ENCODE peak calls at places on chromosomes 2 and 18, in five cellular contexts. R is sigmoid colon, C is GM04504, Z is NB4, Y is body of pancreas. H is an unnamed sample.

GRCh38 chr18:39951321-39951720 is 2003.7 kb upstream of the PIK3C3 start:
- DNase-seq in Y (no peak), R (no peak), C (peak), Z (no peak), H (no peak)

GRCh38 chr2:15754703-15755099 is 163.0 kb downstream of the DDX1 start:
- DNase-seq in Y (no peak), R (no peak), C (no peak), Z (no peak), H (peak)

GRCh38 chr2:27885246-27885645 is 4.9 kb downstream of the RBKS start:
- DNase-seq in Y (no peak), Z (no peak), C (no peak), R (no peak), H (no peak)

GRCh38 chr18:66872277-66872676 is 268.4 kb upstream of the CDH19 start:
- DNase-seq in Z (peak), C (no peak), R (no peak), Y (no peak), H (no peak)

GRCh38 chr2:176066645-176067586 is 16.8 kb downstream of the EVX2 start:
- DNase-seq in C (no peak), Y (no peak), Z (no peak), R (no peak), H (no peak)

GRCh38 chr2:119678021-119678656 is 862 bp upstream of the TMEM177 start:
- DNase-seq in Z (no peak), C (no peak), R (no peak), Y (peak), H (peak)

GRCh38 chr2:132757002-132757598 is 87.1 kb upstream of the LYPD1 start:
- DNase-seq in Z (no peak), Y (no peak), R (no peak), C (no peak), H (peak)

GRCh38 chr2:224379210-224379609 is 22.7 kb downstream of the FAM124B start:
- DNase-seq in C (no peak), Y (no peak), Z (no peak), R (no peak), H (no peak)

GRCh38 chr2:241798081-241798630 is 10.8 kb upstream of the NEU4 start:
- DNase-seq in C (no peak), Z (peak), Y (peak), R (peak), H (peak)

GRCh38 chr2:51084750-51085149 is 52.8 kb upstream of the NRXN1 start:
- DNase-seq in C (no peak), R (no peak), Y (no peak), Z (no peak), H (no peak)

GRCh38 chr2:11576398-11576797 is 42.6 kb downstream of the GREB1 start:
- DNase-seq in R (no peak), Z (no peak), C (no peak), Y (no peak), H (no peak)

GRCh38 chr2:239164281-239164871 is 236.4 kb downstream of the HDAC4 start:
- DNase-seq in C (no peak), R (peak), Y (no peak), Z (peak), H (no peak)

GRCh38 chr2:201358684-201359083 is 1.5 kb upstream of the FLACC1 start:
- DNase-seq in R (no peak), Y (no peak), Z (peak), C (no peak), H (no peak)

GRCh38 chr2:241494311-241494908 is 14.0 kb downstream of the STK25 start:
- DNase-seq in C (no peak), Y (no peak), Z (no peak), R (no peak), H (no peak)

GRCh38 chr2:168526641-168527040 is 70.6 kb downstream of the CERS6 start:
- DNase-seq in C (no peak), R (peak), Z (no peak), Y (no peak), H (no peak)

GRCh38 chr2:56985609-56986008 is 801.8 kb downstream of the CCDC85A start:
- DNase-seq in C (no peak), R (no peak), Z (no peak), Y (no peak), H (no peak)

GRCh38 chr2:102940684-102941083 is 178.9 kb downstream of the TMEM182 start:
- DNase-seq in C (no peak), R (no peak), Y (no peak), Z (no peak), H (no peak)

GRCh38 chr2:169661263-169661662 is 32.9 kb downstream of the CFAP210 start:
- DNase-seq in C (no peak), R (no peak), Y (no peak), Z (no peak), H (no peak)

GRCh38 chr2:144324446-144325045 is 195.4 kb downstream of the ZEB2 start:
- DNase-seq in R (no peak), Z (no peak), C (no peak), Y (no peak), H (no peak)

GRCh38 chr2:42965196-42965595 is 172.8 kb upstream of the HAAO start:
- DNase-seq in C (no peak), Y (no peak), Z (peak), R (no peak), H (no peak)

GRCh38 chr18:78855188-78855587 is 124.4 kb upstream of the SALL3 start:
- DNase-seq in Z (no peak), R (no peak), Y (no peak), C (no peak), H (no peak)

GRCh38 chr2:55153564-55154315 is 78.4 kb downstream of the CLHC1 start:
- DNase-seq in Z (no peak), Y (no peak), C (peak), R (no peak), H (no peak)

GRCh38 chr2:234873828-234874173 is 78.0 kb upstream of the SH3BP4 start:
- DNase-seq in C (peak), Y (no peak), R (peak), Z (no peak), H (no peak)

GRCh38 chr2:159094173-159094737 is 125.8 kb downstream of the TANC1 start:
- DNase-seq in Z (no peak), C (peak), Y (no peak), R (peak), H (no peak)

GRCh38 chr2:233446121-233446520 is 91.8 kb downstream of the DGKD start:
- DNase-seq in R (no peak), C (no peak), Z (no peak), Y (no peak), H (no peak)

GRCh38 chr2:1736045-1736444 is 8.3 kb downstream of the PXDN start:
- DNase-seq in Y (no peak), R (no peak), C (peak), Z (no peak), H (no peak)

GRCh38 chr2:11749646-11750349 is 3.4 kb downstream of the LPIN1 start:
- DNase-seq in Z (no peak), Y (no peak), R (no peak), C (no peak), H (no peak)

GRCh38 chr2:109419960-109420370 is 193.8 kb downstream of the SEPTIN10 start:
- DNase-seq in R (no peak), Y (no peak), Z (no peak), C (no peak), H (no peak)

GRCh38 chr2:176560296-176560695 is 291.1 kb downstream of the MTX2 start:
- DNase-seq in Z (no peak), R (no peak), Y (no peak), C (no peak), H (no peak)